ENCODE peak calls at places on chromosome 20, in four cellular contexts. R is K562, F is GM12878, X is HepG2. V is an unnamed sample.

GRCh38 chr20:3312940-3313656 is 74.1 kb upstream of the SLC4A11 start:
- DNase-seq in R (no peak), F (no peak), X (peak; percentile 52), V (no peak)

GRCh38 chr20:23139524-23139923 is 53.4 kb upstream of the CD93 start:
- DNase-seq in R (no peak), F (no peak), X (no peak), V (no peak)

GRCh38 chr20:57938158-57939108 is 228.6 kb upstream of the PMEPA1 start:
- DNase-seq in R (no peak), F (no peak), X (no peak), V (no peak)

GRCh38 chr20:50546729-50547314 is 36.6 kb downstream of the PTPN1 start:
- DNase-seq in R (no peak), F (no peak), X (no peak), V (no peak)

GRCh38 chr20:24842591-24843442 is 106.3 kb upstream of the CST7 start:
- DNase-seq in R (no peak), F (peak; percentile 98), X (no peak), V (no peak)

GRCh38 chr20:17621229-17621968 is 51.5 kb downstream of the DSTN start:
- DNase-seq in R (no peak), F (no peak), X (no peak), V (peak; percentile 3)

GRCh38 chr20:50693001-50693400 is 1.7 kb upstream of the RIPOR3 start:
- DNase-seq in R (no peak), F (no peak), X (no peak), V (no peak)

GRCh38 chr20:13524339-13524738 is 114.4 kb downstream of the TASP1 start:
- DNase-seq in R (no peak), F (no peak), X (no peak), V (no peak)

GRCh38 chr20:41183831-41184230 is 46.5 kb downstream of the PLCG1 start:
- DNase-seq in R (no peak), F (no peak), X (no peak), V (no peak)

GRCh38 chr20:53755733-53756523 is 162.3 kb upstream of the ZNF217 start:
- DNase-seq in R (no peak), F (no peak), X (no peak), V (no peak)

GRCh38 chr20:52497731-52498130 is 306.2 kb upstream of the ZFP64 start:
- DNase-seq in R (no peak), F (no peak), X (no peak), V (no peak)

GRCh38 chr20:20803011-20803410 is 90.6 kb upstream of the RALGAPA2 start:
- DNase-seq in R (no peak), F (no peak), X (no peak), V (no peak)

GRCh38 chr20:6530254-6530653 is 237.2 kb upstream of the BMP2 start:
- DNase-seq in R (no peak), F (no peak), X (no peak), V (no peak)

GRCh38 chr20:3563548-3564177 is 92.8 kb downstream of the ATRN start:
- DNase-seq in R (peak; percentile 29), F (peak; percentile 8), X (peak; percentile 63), V (peak; percentile 53)

GRCh38 chr20:23350855-23351838 is 556 bp downstream of the NXT1 start:
- DNase-seq in R (no peak), F (no peak), X (peak; percentile 85), V (peak; percentile 56)

GRCh38 chr20:6142348-6142993 is 19.6 kb upstream of the FERMT1 start:
- DNase-seq in R (peak; percentile 48), F (peak; percentile 9), X (peak; percentile 70), V (peak; percentile 58)

GRCh38 chr20:56945057-56945456 is 316.0 kb downstream of the TFAP2C start:
- DNase-seq in R (no peak), F (no peak), X (no peak), V (no peak)

GRCh38 chr20:20237093-20237959 is 130.6 kb upstream of the INSM1 start:
- DNase-seq in R (peak; percentile 54), F (no peak), X (peak; percentile 55), V (peak; percentile 71)

GRCh38 chr20:47610247-47610944 is 108.7 kb downstream of the NCOA3 start:
- DNase-seq in R (peak; percentile 21), F (peak; percentile 33), X (no peak), V (no peak)

GRCh38 chr20:44599715-44600114 is 17.3 kb downstream of the PKIG start:
- DNase-seq in R (no peak), F (no peak), X (no peak), V (no peak)

GRCh38 chr20:44597930-44598329 is 15.6 kb downstream of the PKIG start:
- DNase-seq in R (no peak), F (no peak), X (no peak), V (no peak)

GRCh38 chr20:44600301-44600700 is 17.9 kb downstream of the PKIG start:
- DNase-seq in R (no peak), F (no peak), X (no peak), V (no peak)

GRCh38 chr20:44597516-44597915 is 15.1 kb downstream of the PKIG start:
- DNase-seq in R (no peak), F (no peak), X (no peak), V (no peak)

GRCh38 chr20:44598413-44599290 is 16.3 kb downstream of the PKIG start:
- DNase-seq in R (no peak), F (no peak), X (no peak), V (peak; percentile 41)
- TF ChIP-seq MXI1 in R (no peak), F (no peak), X (no peak), V (no peak)

DNA sequence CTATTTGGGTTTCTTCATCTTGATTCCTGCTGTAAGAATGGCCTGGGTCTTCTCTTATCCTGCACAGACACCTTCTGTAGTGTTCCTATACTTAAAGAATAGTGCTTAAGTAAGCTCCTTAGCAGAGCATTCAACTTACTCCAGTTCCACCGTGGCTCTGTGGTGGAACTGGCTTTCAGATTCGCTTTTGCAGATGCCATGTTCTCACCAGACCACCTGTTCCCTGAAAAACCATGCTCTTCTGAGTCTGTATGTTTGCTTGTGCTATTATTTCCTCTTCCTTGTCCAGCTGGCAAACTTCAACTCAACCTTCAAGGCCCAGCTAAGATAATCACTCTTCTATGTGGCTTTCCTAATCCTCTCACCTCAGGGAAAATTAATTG is 4.9 kb downstream of the ELMO2 start:
- DNase-seq in R (no peak), F (peak; percentile 40), X (no peak), V (no peak)
- H3K27ac ChIP-seq in R (no peak overlapping the region), F (peak overlapping the region; percentile 22), X (no peak overlapping the region), V (peak overlapping the region; percentile 64)

DNA sequence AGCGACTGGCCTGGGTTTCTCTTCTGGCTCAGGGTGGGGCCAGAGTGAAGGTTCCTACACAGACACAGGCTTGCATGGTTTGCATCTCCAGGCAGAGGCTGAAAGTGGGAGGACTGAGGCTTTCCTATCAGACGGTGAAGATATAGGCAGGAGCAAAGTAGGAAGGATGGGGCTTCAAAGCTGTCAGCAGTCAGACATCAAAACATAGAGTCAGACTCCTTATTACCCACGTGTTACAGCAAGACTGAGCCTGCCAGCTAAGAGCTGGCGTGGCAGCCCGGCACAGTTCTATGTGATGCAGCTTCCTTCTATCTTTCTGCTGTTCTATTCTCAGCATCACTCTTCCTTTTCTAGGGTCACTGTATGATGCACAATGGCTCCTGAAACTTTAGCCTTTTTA is 445.1 kb downstream of the DOK5 start:
- DNase-seq in R (no peak), F (no peak), X (no peak), V (no peak)
- TF ChIP-seq EP300 in R (no peak), F (no peak), X (no peak), V (no peak)

DNA sequence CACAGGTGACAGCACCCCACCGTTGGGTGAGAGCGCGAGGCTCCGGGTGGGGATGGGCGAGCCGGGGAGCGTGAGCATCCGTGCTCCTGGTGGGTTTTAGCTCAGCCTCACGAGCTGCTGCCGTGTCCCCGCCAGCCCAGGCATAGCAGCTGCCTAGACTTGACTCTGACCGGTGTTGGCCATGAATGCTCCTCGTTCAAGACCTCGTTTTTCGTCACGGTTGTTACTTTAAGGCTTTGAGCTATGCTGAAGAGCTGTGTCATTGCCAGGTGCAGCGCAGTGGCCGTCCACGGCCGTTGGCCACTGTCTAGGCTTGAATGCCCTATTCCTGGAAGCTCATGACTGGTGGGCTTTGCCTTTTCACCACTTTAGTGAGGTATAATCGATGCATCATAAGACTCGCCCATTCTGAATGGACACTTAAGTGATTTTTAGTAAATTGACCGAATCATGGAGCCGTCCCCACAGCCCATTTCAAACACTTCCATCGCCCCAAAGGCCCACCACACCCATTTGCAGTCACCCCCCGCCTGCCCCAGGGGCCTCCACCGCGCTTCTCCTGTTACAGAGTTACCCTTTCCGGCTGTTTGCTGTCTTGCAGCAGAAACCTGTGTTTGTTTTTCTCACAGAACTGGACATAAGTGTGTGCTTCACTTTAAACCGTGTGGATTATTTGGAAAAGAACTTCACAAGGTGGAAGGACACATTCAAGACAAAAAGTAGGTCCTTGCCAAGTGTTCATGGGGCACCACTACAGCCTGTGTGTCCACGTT is 21.4 kb upstream of the ADRM1 start:
- DNase-seq in R (no peak), F (no peak), X (no peak), V (no peak)
- TF ChIP-seq MXI1 in R (no peak), F (no peak), X (no peak), V (no peak)

DNA sequence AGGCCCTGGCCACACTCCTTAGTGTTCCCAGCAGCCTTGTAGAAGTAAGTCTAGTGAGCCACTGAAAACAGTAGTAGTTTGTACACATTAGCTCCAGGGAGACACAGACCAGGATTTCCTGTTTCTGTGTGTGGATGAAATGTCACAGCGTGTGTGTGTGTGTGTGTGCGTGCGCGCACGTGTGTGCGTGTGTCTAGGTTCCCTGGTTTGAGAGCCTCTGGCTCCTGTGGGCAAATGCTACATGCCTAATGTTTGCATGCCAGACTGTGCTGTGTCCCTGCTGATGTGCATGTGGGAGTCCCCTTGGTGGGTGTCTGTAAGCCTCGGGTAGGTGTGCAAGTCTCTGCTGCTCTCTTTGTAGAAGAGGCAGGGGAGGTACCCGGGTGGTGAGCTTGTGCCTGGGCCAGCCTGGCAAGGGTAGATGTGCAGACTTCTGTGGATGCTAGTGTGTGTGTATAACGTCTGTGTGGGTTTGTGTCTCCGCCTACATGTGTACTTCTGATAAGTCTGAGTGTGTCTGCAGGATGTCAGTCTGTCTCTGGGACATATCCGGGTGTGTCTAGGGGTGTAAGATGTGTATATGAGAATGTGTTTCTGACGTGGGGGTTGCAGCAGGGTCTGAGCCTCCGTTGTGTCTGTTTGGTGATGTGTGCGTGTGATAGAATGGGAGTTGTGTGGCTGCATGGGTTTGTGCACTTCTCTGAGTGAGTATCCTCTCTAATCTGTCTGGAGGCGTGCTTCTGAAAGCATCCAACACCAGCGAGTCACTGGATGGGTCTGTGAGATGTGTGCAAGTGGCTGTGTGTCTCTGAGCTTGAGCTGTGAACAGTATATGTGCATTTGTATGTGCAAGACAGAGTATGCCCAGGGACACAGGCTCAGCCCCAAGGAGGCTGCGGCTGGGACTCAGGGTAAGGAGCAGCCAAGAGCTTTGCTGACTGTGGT is 19.0 kb upstream of the TLDC2 start:
- DNase-seq in R (no peak), F (no peak), X (no peak), V (no peak)
- H3K27ac ChIP-seq in R (no peak overlapping the region), F (no peak overlapping the region), X (no peak overlapping the region), V (peak overlapping the region; percentile 51)

GRCh38 chr20:36519012-36519719 is 22.2 kb upstream of the MYL9 start:
- DNase-seq in R (no peak), F (no peak), X (no peak), V (no peak)

GRCh38 chr20:36525620-36526365 is 15.5 kb upstream of the MYL9 start:
- DNase-seq in R (no peak), F (no peak), X (no peak), V (no peak)

GRCh38 chr20:36523341-36523740 is 18.0 kb upstream of the MYL9 start:
- DNase-seq in R (no peak), F (no peak), X (no peak), V (no peak)

GRCh38 chr20:36521526-36521925 is 19.8 kb upstream of the MYL9 start:
- DNase-seq in R (no peak), F (no peak), X (no peak), V (no peak)

GRCh38 chr20:36519944-36520343 is 21.4 kb upstream of the MYL9 start:
- DNase-seq in R (no peak), F (no peak), X (no peak), V (no peak)
- TF ChIP-seq EP300 in R (no peak), F (no peak), X (no peak), V (no peak)

GRCh38 chr20:34536798-34537394 is 20.7 kb downstream of the DYNLRB1 start:
- DNase-seq in R (peak; percentile 44), F (no peak), X (peak; percentile 41), V (peak; percentile 46)
- TF ChIP-seq MXI1 in R (no peak), F (no peak), X (no peak), V (peak; percentile 19)

V was measured in SK-N-SH.